ENCODE peak calls at places on chromosomes 16 and 17, in ten cellular contexts. One of them, this sample, is unnamed.

GRCh38 chr16:64469906-64470702 is 651.8 kb downstream of the CDH11 start:
- DNase-seq in neural progenitor cell: peak
- DNase-seq in fibroblast of the conjunctiva: peak
- DNase-seq in stimulated activated CD4-positive, alpha-beta T cell treated with anti-CD3 and anti-CD28 coated beads, TNF-alpha, amount 100 ng/mL, for 24 hours: no peak
- DNase-seq in T-helper 2 cell: no peak
- DNase-seq in heart right ventricle: no peak
- DNase-seq in PC-3: no peak
- DNase-seq in Caco-2: no peak
- DNase-seq in hepatic stellate cell: no peak
- DNase-seq in GM13976: no peak
- DNase-seq in this sample: no peak

GRCh38 chr17:77404812-77405581 is 264.2 kb downstream of the SEC14L1 start:
- DNase-seq in fibroblast of the conjunctiva: no peak
- DNase-seq in T-helper 2 cell: peak
- DNase-seq in stimulated activated CD4-positive, alpha-beta T cell treated with anti-CD3 and anti-CD28 coated beads, TNF-alpha, amount 100 ng/mL, for 24 hours: peak
- DNase-seq in heart right ventricle: peak
- DNase-seq in GM13976: peak
- DNase-seq in PC-3: peak
- DNase-seq in hepatic stellate cell: peak
- DNase-seq in Caco-2: no peak
- DNase-seq in neural progenitor cell: no peak
- DNase-seq in this sample: no peak

GRCh38 chr16:79571065-79571697 is 29.4 kb downstream of the MAF start:
- DNase-seq in fibroblast of the conjunctiva: no peak
- DNase-seq in PC-3: no peak
- DNase-seq in Caco-2: no peak
- DNase-seq in T-helper 2 cell: no peak
- DNase-seq in neural progenitor cell: no peak
- DNase-seq in heart right ventricle: peak
- DNase-seq in stimulated activated CD4-positive, alpha-beta T cell treated with anti-CD3 and anti-CD28 coated beads, TNF-alpha, amount 100 ng/mL, for 24 hours: no peak
- DNase-seq in hepatic stellate cell: no peak
- DNase-seq in GM13976: no peak
- DNase-seq in this sample: no peak

GRCh38 chr17:73267648-73268537 is 6.2 kb upstream of the CPSF4L start:
- DNase-seq in T-helper 2 cell: no peak
- DNase-seq in GM13976: no peak
- DNase-seq in PC-3: no peak
- DNase-seq in heart right ventricle: no peak
- DNase-seq in hepatic stellate cell: no peak
- DNase-seq in Caco-2: no peak
- DNase-seq in stimulated activated CD4-positive, alpha-beta T cell treated with anti-CD3 and anti-CD28 coated beads, TNF-alpha, amount 100 ng/mL, for 24 hours: no peak
- DNase-seq in neural progenitor cell: no peak
- DNase-seq in fibroblast of the conjunctiva: no peak
- DNase-seq in this sample: no peak

GRCh38 chr17:76697702-76698465 is 12.9 kb downstream of the MXRA7 start:
- DNase-seq in T-helper 2 cell: no peak
- DNase-seq in Caco-2: peak
- DNase-seq in PC-3: no peak
- DNase-seq in GM13976: no peak
- DNase-seq in heart right ventricle: no peak
- DNase-seq in fibroblast of the conjunctiva: no peak
- DNase-seq in stimulated activated CD4-positive, alpha-beta T cell treated with anti-CD3 and anti-CD28 coated beads, TNF-alpha, amount 100 ng/mL, for 24 hours: no peak
- DNase-seq in neural progenitor cell: peak
- DNase-seq in hepatic stellate cell: peak
- DNase-seq in this sample: no peak

GRCh38 chr16:17518441-17518840 is 47.7 kb upstream of the XYLT1 start:
- DNase-seq in neural progenitor cell: no peak
- DNase-seq in stimulated activated CD4-positive, alpha-beta T cell treated with anti-CD3 and anti-CD28 coated beads, TNF-alpha, amount 100 ng/mL, for 24 hours: no peak
- DNase-seq in heart right ventricle: no peak
- DNase-seq in GM13976: no peak
- DNase-seq in hepatic stellate cell: peak
- DNase-seq in PC-3: no peak
- DNase-seq in Caco-2: no peak
- DNase-seq in T-helper 2 cell: no peak
- DNase-seq in fibroblast of the conjunctiva: no peak
- DNase-seq in this sample: no peak

GRCh38 chr17:17445925-17446665 is 30.7 kb upstream of the MED9 start:
- DNase-seq in stimulated activated CD4-positive, alpha-beta T cell treated with anti-CD3 and anti-CD28 coated beads, TNF-alpha, amount 100 ng/mL, for 24 hours: no peak
- DNase-seq in T-helper 2 cell: no peak
- DNase-seq in hepatic stellate cell: peak
- DNase-seq in GM13976: no peak
- DNase-seq in neural progenitor cell: no peak
- DNase-seq in heart right ventricle: peak
- DNase-seq in PC-3: peak
- DNase-seq in Caco-2: peak
- DNase-seq in fibroblast of the conjunctiva: peak
- DNase-seq in this sample: no peak

GRCh38 chr16:53355064-53355463 is 79.2 kb upstream of the RBL2 start:
- DNase-seq in heart right ventricle: no peak
- DNase-seq in fibroblast of the conjunctiva: no peak
- DNase-seq in hepatic stellate cell: no peak
- DNase-seq in stimulated activated CD4-positive, alpha-beta T cell treated with anti-CD3 and anti-CD28 coated beads, TNF-alpha, amount 100 ng/mL, for 24 hours: no peak
- DNase-seq in Caco-2: no peak
- DNase-seq in neural progenitor cell: no peak
- DNase-seq in PC-3: no peak
- DNase-seq in GM13976: no peak
- DNase-seq in T-helper 2 cell: no peak
- DNase-seq in this sample: no peak

GRCh38 chr17:17553217-17554195 is 38.0 kb downstream of the PEMT start:
- DNase-seq in T-helper 2 cell: no peak
- DNase-seq in hepatic stellate cell: no peak
- DNase-seq in GM13976: no peak
- DNase-seq in stimulated activated CD4-positive, alpha-beta T cell treated with anti-CD3 and anti-CD28 coated beads, TNF-alpha, amount 100 ng/mL, for 24 hours: no peak
- DNase-seq in fibroblast of the conjunctiva: no peak
- DNase-seq in PC-3: no peak
- DNase-seq in heart right ventricle: no peak
- DNase-seq in neural progenitor cell: no peak
- DNase-seq in Caco-2: no peak
- DNase-seq in this sample: no peak

GRCh38 chr16:569445-570254 is at the start of gene PIGQ:
- DNase-seq in T-helper 2 cell: peak
- DNase-seq in Caco-2: peak
- DNase-seq in GM13976: peak
- DNase-seq in heart right ventricle: peak
- DNase-seq in stimulated activated CD4-positive, alpha-beta T cell treated with anti-CD3 and anti-CD28 coated beads, TNF-alpha, amount 100 ng/mL, for 24 hours: peak
- DNase-seq in hepatic stellate cell: peak
- DNase-seq in fibroblast of the conjunctiva: no peak
- DNase-seq in PC-3: peak
- DNase-seq in neural progenitor cell: peak
- DNase-seq in this sample: no peak

GRCh38 chr17:2070241-2071023 is 15.5 kb downstream of the HIC1 start:
- DNase-seq in heart right ventricle: no peak
- DNase-seq in stimulated activated CD4-positive, alpha-beta T cell treated with anti-CD3 and anti-CD28 coated beads, TNF-alpha, amount 100 ng/mL, for 24 hours: no peak
- DNase-seq in T-helper 2 cell: peak
- DNase-seq in hepatic stellate cell: no peak
- DNase-seq in GM13976: peak
- DNase-seq in fibroblast of the conjunctiva: no peak
- DNase-seq in Caco-2: no peak
- DNase-seq in PC-3: no peak
- DNase-seq in neural progenitor cell: no peak
- DNase-seq in this sample: no peak

GRCh38 chr17:45413498-45413923 is 19.2 kb downstream of the ARHGAP27 start:
- DNase-seq in fibroblast of the conjunctiva: no peak
- DNase-seq in PC-3: no peak
- DNase-seq in heart right ventricle: no peak
- DNase-seq in GM13976: peak
- DNase-seq in T-helper 2 cell: no peak
- DNase-seq in hepatic stellate cell: no peak
- DNase-seq in Caco-2: no peak
- DNase-seq in neural progenitor cell: no peak
- DNase-seq in stimulated activated CD4-positive, alpha-beta T cell treated with anti-CD3 and anti-CD28 coated beads, TNF-alpha, amount 100 ng/mL, for 24 hours: no peak
- DNase-seq in this sample: no peak

GRCh38 chr17:71809537-71809936 is 311.3 kb upstream of the SOX9 start:
- DNase-seq in T-helper 2 cell: no peak
- DNase-seq in heart right ventricle: no peak
- DNase-seq in Caco-2: no peak
- DNase-seq in neural progenitor cell: no peak
- DNase-seq in hepatic stellate cell: no peak
- DNase-seq in GM13976: no peak
- DNase-seq in stimulated activated CD4-positive, alpha-beta T cell treated with anti-CD3 and anti-CD28 coated beads, TNF-alpha, amount 100 ng/mL, for 24 hours: no peak
- DNase-seq in fibroblast of the conjunctiva: no peak
- DNase-seq in PC-3: peak
- DNase-seq in this sample: no peak

This sample was measured in RWPE2.